ENCODE peak calls at places on chromosome 18, in seven cellular contexts. N is progenitor cell of endocrine pancreas, A is BJ, U is A549, W is chondrocyte, T is mucosa of descending colon, S is fibroblast of the aortic adventitia. R is an unnamed sample.

GRCh38 chr18:76633504-76634259 is 138.6 kb upstream of the ZNF516 start:
- DNase-seq in T (no peak), U (no peak), S (no peak), A (no peak), N (no peak), W (no peak), R (no peak)

GRCh38 chr18:79632765-79633164 is 46.8 kb upstream of the CTDP1 start:
- DNase-seq in A (no peak), T (no peak), U (no peak), S (no peak), N (no peak), W (no peak), R (no peak)

GRCh38 chr18:57544958-57545661 is 41.4 kb downstream of the FECH start:
- DNase-seq in A (no peak), U (no peak), N (no peak), S (no peak), W (no peak), T (no peak), R (no peak)

GRCh38 chr18:75563150-75563549 is 135.6 kb upstream of the SMIM21 start:
- DNase-seq in S (no peak), U (no peak), A (no peak), T (no peak), N (no peak), W (no peak), R (no peak)

GRCh38 chr18:44803019-44803650 is 122.4 kb downstream of the SETBP1 start:
- DNase-seq in W (no peak), N (no peak), A (no peak), S (peak; percentile 72), T (peak; percentile 83), U (no peak), R (no peak)

GRCh38 chr18:51251625-51252024 is 54.1 kb upstream of the MEX3C start:
- DNase-seq in T (no peak), A (no peak), N (no peak), W (no peak), S (no peak), U (no peak), R (no peak)

GRCh38 chr18:27838230-27838629 is 338.7 kb downstream of the CDH2 start:
- DNase-seq in W (no peak), T (no peak), S (no peak), A (no peak), N (no peak), U (no peak), R (no peak)

GRCh38 chr18:22999212-22999611 is 66.1 kb downstream of the RBBP8 start:
- DNase-seq in S (peak; percentile 88), T (no peak), N (no peak), W (no peak), U (no peak), A (no peak), R (peak; percentile 33)

GRCh38 chr18:56461151-56461550 is 177.2 kb downstream of the TXNL1 start:
- DNase-seq in S (no peak), T (no peak), U (no peak), A (no peak), W (no peak), N (no peak), R (no peak)

GRCh38 chr18:21682276-21683051 is 22.1 kb downstream of the ABHD3 start:
- DNase-seq in N (no peak), S (peak; percentile 82), U (no peak), T (peak; percentile 64), W (no peak), A (peak; percentile 45), R (no peak)

GRCh38 chr18:79647307-79647706 is 32.3 kb upstream of the CTDP1 start:
- DNase-seq in N (no peak), A (no peak), W (no peak), S (no peak), T (no peak), U (no peak), R (no peak)

GRCh38 chr18:39842042-39842791 is 2112.8 kb upstream of the PIK3C3 start:
- DNase-seq in U (no peak), S (no peak), A (no peak), N (no peak), T (no peak), W (no peak), R (no peak)

GRCh38 chr18:69936191-69936558 is 11.5 kb downstream of the CD226 start:
- DNase-seq in S (peak; percentile 36), T (no peak), N (no peak), A (no peak), U (no peak), W (no peak), R (no peak)

DNA sequence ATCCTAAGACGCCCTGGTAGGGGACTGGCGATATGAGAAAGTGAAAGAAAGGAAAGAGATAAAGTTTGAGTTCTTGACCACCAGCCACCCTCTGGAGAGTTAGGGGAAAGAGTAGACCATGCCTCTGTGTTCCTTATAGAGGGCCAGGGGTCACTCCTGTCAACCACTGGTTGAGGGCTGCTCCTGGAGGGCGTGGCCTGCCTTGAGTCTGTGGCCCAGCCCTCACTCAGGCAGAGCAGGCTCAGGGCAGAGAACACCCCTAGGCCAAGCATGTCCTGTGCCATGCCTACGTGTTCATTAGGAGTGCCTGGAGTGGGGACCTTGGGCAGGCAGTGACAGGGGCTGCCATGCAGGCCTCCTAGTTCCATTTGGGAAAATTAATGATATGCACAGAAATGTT is 161.1 kb upstream of the EPB41L3 start:
- DNase-seq in U (no peak), T (no peak), A (no peak), S (no peak), N (no peak), W (no peak), R (no peak)
- TF ChIP-seq CTCF in U (no peak), T (no peak), A (no peak), S (no peak), N (no peak), W (no peak), R (no peak)

DNA sequence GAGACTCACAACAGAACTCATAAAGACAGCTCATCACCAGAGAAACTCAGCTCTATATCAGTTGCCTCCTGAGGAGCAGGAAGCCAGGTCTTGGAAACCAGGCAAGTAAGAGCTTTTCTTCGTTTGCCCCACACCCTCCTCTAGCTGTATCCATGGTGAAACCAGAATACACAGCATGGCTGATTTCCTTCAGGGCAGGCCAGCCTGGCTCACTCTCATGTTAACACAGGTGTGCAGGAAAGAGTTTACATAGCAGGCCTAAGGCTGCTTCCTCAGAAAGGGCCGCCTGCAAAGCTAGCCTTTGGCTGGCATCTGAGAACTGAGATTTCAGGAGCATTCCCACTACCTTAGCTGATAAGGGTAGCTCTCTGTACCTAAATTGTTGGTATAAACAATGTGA is 65.7 kb downstream of the KLHL14 start:
- DNase-seq in W (no peak), T (no peak), U (no peak), A (no peak), N (no peak), S (no peak), R (peak; percentile 7)
- TF ChIP-seq CTCF in W (no peak), T (no peak), U (no peak), A (no peak), N (no peak), S (no peak), R (no peak)

DNA sequence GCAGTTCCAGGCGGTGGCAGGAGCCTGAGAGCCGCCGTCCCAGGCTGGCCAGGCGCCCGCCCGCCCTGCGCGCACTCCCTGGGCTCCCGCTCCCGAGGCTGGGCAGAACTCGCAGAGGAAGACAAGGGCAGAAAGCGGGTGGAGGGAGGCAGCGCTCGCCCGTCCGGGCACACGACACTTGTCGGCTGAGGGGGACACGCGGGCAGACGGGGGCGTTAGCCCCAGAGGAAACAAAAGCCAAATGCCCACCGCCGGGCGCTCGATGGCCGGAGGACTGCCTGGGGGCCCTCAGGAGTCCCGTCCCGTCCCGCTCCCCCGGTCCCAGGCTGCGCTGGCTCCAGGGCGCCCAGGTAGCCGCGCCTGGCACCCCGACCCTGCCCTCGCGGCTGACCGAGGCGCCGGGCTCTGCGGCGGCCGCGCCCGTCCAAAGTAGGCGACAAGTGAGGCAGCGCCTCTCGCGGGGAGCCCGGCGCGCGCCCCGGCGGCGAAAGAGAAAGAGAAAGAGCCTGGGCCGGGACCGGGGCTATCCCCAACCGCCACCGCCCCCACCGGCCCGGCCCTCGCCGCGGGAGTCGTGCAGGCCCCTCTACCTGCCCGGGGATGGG is 491 bp downstream of the L3MBTL4 start:
- DNase-seq in N (peak; percentile 29), A (no peak), S (no peak), T (peak; percentile 83), W (no peak), U (no peak), R (peak; percentile 42)
- TF ChIP-seq CTCF in N (peak; percentile 21), A (no peak), S (no peak), T (no peak), W (peak; percentile 55), U (no peak), R (no peak)

DNA sequence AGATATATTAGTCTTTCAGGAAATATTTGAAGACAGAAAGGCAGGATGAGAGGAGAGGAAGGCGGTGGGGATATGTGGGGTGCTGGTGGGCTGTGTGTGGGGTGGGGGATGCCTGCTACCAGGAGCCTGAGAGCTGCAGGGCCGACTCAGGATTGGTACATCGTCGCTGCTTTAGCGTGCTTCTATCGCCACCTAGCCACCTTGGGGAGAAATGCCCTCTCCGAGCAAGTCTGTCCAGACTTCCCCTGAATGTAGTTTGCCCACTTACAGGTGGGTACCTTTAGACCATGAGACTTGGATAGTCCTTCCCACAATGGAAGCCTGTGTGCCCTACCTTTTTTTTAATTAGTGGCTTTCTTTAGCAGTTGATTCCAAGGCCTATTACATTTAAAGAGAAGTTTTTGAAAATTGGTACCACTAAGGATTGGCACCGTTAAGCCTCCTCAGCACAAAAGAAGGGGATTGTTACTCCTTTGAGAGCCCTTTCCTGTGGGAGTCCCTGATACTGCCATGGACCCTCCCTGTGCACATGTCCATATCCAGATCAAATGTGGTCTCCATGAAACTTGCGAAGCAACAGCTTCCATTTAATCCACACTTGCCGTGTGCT is 114.1 kb upstream of the NDUFV2 start:
- DNase-seq in W (no peak), S (peak; percentile 77), N (peak; percentile 54), T (peak; percentile 60), A (no peak), U (peak; percentile 41), R (peak; percentile 62)
- TF ChIP-seq CTCF in W (peak; percentile 90), S (peak; percentile 95), N (peak; percentile 85), T (peak; percentile 64), A (peak; percentile 89), U (peak; percentile 67), R (peak; percentile 52)

DNA sequence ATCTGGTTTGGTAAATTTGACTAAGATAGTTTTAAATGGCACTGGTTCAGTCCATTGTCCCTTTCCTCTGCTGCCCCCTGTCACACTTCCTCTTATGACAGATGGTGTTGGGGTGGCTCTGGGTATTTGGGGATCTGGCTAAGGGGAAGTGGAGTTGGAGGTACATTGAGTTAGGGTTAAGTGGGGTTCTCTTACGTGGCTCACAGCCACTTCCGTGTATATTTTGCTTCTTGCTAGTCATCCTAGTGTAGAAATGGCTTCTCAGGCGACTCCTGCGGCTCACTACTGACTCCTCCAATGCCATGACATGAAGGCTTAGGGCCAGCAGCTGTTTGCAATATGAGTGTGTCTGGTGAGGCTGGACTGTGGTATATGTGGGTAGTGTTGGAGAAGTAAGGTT is 187.0 kb downstream of the HAUS1 start:
- DNase-seq in W (no peak), T (no peak), U (no peak), S (no peak), N (no peak), A (no peak), R (no peak)
- TF ChIP-seq CTCF in W (no peak), T (no peak), U (no peak), S (no peak), N (no peak), A (no peak), R (no peak)

DNA sequence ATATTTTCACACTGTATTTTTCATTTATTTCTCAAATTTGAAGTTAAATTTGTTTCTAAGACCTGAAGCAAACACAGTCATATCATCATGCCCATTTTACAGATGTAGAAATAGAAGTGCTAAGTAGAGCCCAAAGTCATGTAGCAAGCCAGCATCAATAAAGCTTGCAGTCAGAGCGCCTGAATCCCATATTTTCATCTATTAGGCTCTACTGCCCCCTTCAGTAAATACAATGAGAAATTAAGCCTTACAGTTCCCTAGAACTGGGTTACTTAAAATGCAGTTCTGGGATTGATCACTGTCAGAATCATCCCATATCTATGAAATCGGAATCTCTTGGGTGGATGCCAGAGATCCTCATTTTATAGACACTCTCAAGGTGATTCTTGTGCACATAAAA is 419.9 kb downstream of the TGIF1 start:
- DNase-seq in T (no peak), W (no peak), N (no peak), S (peak; percentile 86), U (peak; percentile 19), A (peak; percentile 12), R (no peak)
- TF ChIP-seq CTCF in T (no peak), W (peak; percentile 79), N (peak; percentile 61), S (peak; percentile 50), U (peak; percentile 52), A (peak; percentile 47), R (no peak)

R was measured in endothelial cell.